ENCODE peak calls at places on chromosomes 16 and 17, in eight cellular contexts. P is OCI-LY7; F is stimulated activated CD8-positive, alpha-beta memory T cell treated with anti-CD3 and anti-CD28 coated beads, Interleukin-15, amount 100 ng/mL, for 24 hours; D is HCT116; U is NCI-H524 treated with DMSO at 0.1 percent for 48 hours; A is T follicular helper cell; R is ascending aorta; I is DMS153. X is an unnamed sample.

GRCh38 chr17:66952681-66953638 is 11.5 kb upstream of the CACNG4 start:
- DNase-seq in A (no peak), D (no peak), F (no peak), U (no peak), P (no peak), R (no peak), I (no peak), X (no peak)

GRCh38 chr17:297758-298157 is 54.8 kb downstream of the RPH3AL start:
- DNase-seq in R (no peak), U (no peak), I (no peak), D (no peak), F (no peak), A (no peak), P (no peak), X (no peak)

GRCh38 chr17:69246726-69247375 is 18.2 kb upstream of the ABCA10 start:
- DNase-seq in P (peak; percentile 73), A (no peak), R (no peak), I (peak; percentile 24), D (peak; percentile 55), F (no peak), U (peak; percentile 26), X (no peak)

GRCh38 chr17:6455321-6455705 is 11.1 kb downstream of the PIMREG start:
- DNase-seq in U (no peak), F (no peak), I (peak; percentile 14), R (no peak), D (no peak), P (peak; percentile 78), A (peak; percentile 13), X (no peak)

GRCh38 chr16:80065565-80065964 is 465.0 kb upstream of the MAF start:
- DNase-seq in F (no peak), A (no peak), R (no peak), D (no peak), P (no peak), U (no peak), I (peak; percentile 87), X (no peak)

GRCh38 chr16:65936096-65936495 is 430.4 kb upstream of the CDH5 start:
- DNase-seq in U (no peak), F (no peak), D (no peak), I (no peak), P (no peak), A (no peak), R (no peak), X (no peak)

GRCh38 chr17:68431661-68432071 is 25.6 kb downstream of the WIPI1 start:
- DNase-seq in A (peak; percentile 39), P (peak; percentile 73), I (no peak), D (peak; percentile 39), F (no peak), R (no peak), U (no peak), X (peak; percentile 45)

GRCh38 chr16:31184888-31185287 is 4.9 kb downstream of the FUS start:
- DNase-seq in D (no peak), P (no peak), R (no peak), A (no peak), U (no peak), F (no peak), I (no peak), X (no peak)

GRCh38 chr17:10738516-10739258 is 8.9 kb upstream of the TMEM220 start:
- DNase-seq in F (no peak), A (no peak), R (no peak), P (no peak), I (no peak), U (no peak), D (no peak), X (no peak)

GRCh38 chr17:83053021-83053778 is 26.2 kb upstream of the METRNL start:
- DNase-seq in I (no peak), A (no peak), P (no peak), R (peak; percentile 65), D (no peak), U (no peak), F (no peak), X (no peak)

GRCh38 chr16:71917900-71918299 is 22.6 kb downstream of the IST1 start:
- DNase-seq in R (no peak), D (no peak), U (no peak), A (no peak), P (no peak), F (no peak), I (no peak), X (no peak)

GRCh38 chr16:74053784-74054306 is 242.8 kb upstream of the PSMD7 start:
- DNase-seq in U (no peak), R (no peak), P (no peak), D (no peak), I (no peak), F (no peak), A (no peak), X (no peak)

GRCh38 chr17:81828656-81829055 is 4.4 kb downstream of the MCRIP1 start:
- DNase-seq in R (no peak), A (no peak), D (no peak), F (no peak), U (no peak), I (no peak), P (no peak), X (no peak)

GRCh38 chr17:66834919-66835454 is at the start of gene CACNG5:
- DNase-seq in U (no peak), F (no peak), A (no peak), R (no peak), I (no peak), P (no peak), D (no peak), X (no peak)

GRCh38 chr17:14950216-14950615 is 314.9 kb downstream of the PMP22 start:
- DNase-seq in R (no peak), F (no peak), U (no peak), P (no peak), A (no peak), D (no peak), I (no peak), X (no peak)

GRCh38 chr16:82583415-82583814 is 43.4 kb upstream of the CDH13 start:
- DNase-seq in P (no peak), D (no peak), I (no peak), F (no peak), A (no peak), R (no peak), U (no peak), X (no peak)

GRCh38 chr16:57426356-57426755 is 20.8 kb downstream of the CIAPIN1 start:
- DNase-seq in R (no peak), U (no peak), A (no peak), F (no peak), D (no peak), P (no peak), I (no peak), X (no peak)

GRCh38 chr16:57190136-57190535 is 4.0 kb downstream of the RSPRY1 start:
- DNase-seq in F (no peak), R (no peak), U (no peak), D (no peak), P (no peak), I (no peak), A (no peak), X (no peak)

GRCh38 chr16:73739049-73739769 is 557.4 kb upstream of the PSMD7 start:
- DNase-seq in P (no peak), I (no peak), U (no peak), A (no peak), F (no peak), R (no peak), D (no peak), X (no peak)

GRCh38 chr16:54287018-54287757 is 601 bp upstream of the IRX3 start:
- DNase-seq in A (no peak), R (no peak), P (no peak), U (no peak), I (no peak), F (no peak), D (peak; percentile 1), X (no peak)

GRCh38 chr17:74598346-74599022 is 6.4 kb upstream of the CD300LD start:
- DNase-seq in P (no peak), R (no peak), D (no peak), I (no peak), U (no peak), A (no peak), F (no peak), X (no peak)

GRCh38 chr17:64658931-64659330 is 3.2 kb downstream of the SMURF2 start:
- DNase-seq in I (no peak), D (no peak), U (no peak), P (no peak), A (no peak), F (no peak), R (no peak), X (no peak)

GRCh38 chr17:67633751-67634191 is 84.0 kb upstream of the NOL11 start:
- DNase-seq in F (no peak), R (no peak), I (no peak), A (no peak), U (no peak), D (no peak), P (no peak), X (no peak)

GRCh38 chr17:80499536-80499935 is 23.1 kb upstream of the NPTX1 start:
- DNase-seq in U (no peak), R (no peak), I (no peak), D (no peak), F (no peak), P (no peak), A (no peak), X (no peak)

GRCh38 chr16:89140401-89140800 is 31.1 kb upstream of the CDH15 start:
- DNase-seq in D (no peak), F (no peak), U (no peak), A (no peak), P (no peak), I (no peak), R (no peak), X (no peak)

GRCh38 chr16:77991701-77992100 is 30.6 kb upstream of the CLEC3A start:
- DNase-seq in A (no peak), I (peak; percentile 46), P (no peak), R (no peak), F (no peak), D (no peak), U (no peak), X (no peak)

GRCh38 chr17:75614006-75614405 is 19.2 kb upstream of the SMIM5 start:
- DNase-seq in D (no peak), U (no peak), A (no peak), R (no peak), F (no peak), P (peak; percentile 34), I (no peak), X (no peak)

GRCh38 chr17:20232611-20233010 is 223.5 kb downstream of the SPECC1 start:
- DNase-seq in U (no peak), P (no peak), A (no peak), I (no peak), F (no peak), R (no peak), D (no peak), X (no peak)

GRCh38 chr17:31433091-31433790 is 41.8 kb downstream of the RAB11FIP4 start:
- DNase-seq in P (no peak), R (no peak), D (no peak), I (no peak), A (peak; percentile 9), U (no peak), F (no peak), X (peak; percentile 43)

GRCh38 chr17:21174719-21175118 is 39.2 kb downstream of the TMEM11 start:
- DNase-seq in U (no peak), A (no peak), I (no peak), F (no peak), R (peak; percentile 53), P (no peak), D (no peak), X (no peak)